ENCODE peak calls at places on chromosome 20, in four cellular contexts. One of them, this sample, is unnamed.

GRCh38 chr20:53488779-53489272 is 104.8 kb downstream of the ZNF217 start:
- DNase-seq in A549: no peak
- DNase-seq in colonic mucosa: no peak
- DNase-seq in effector CD4-positive, alpha-beta T cell: no peak
- DNase-seq in this sample: no peak

GRCh38 chr20:25399038-25399430 is 8.4 kb upstream of the ABHD12 start:
- DNase-seq in A549: peak
- DNase-seq in colonic mucosa: peak
- DNase-seq in effector CD4-positive, alpha-beta T cell: no peak
- DNase-seq in this sample: peak

GRCh38 chr20:63968928-63969760 is 586 bp downstream of the ZNF512B start:
- DNase-seq in colonic mucosa: no peak
- DNase-seq in effector CD4-positive, alpha-beta T cell: no peak
- DNase-seq in A549: no peak
- DNase-seq in this sample: no peak

GRCh38 chr20:64010711-64011237 is 25.2 kb upstream of the C20orf204 start:
- DNase-seq in colonic mucosa: no peak
- DNase-seq in A549: no peak
- DNase-seq in effector CD4-positive, alpha-beta T cell: no peak
- DNase-seq in this sample: peak

GRCh38 chr20:25286917-25287316 is 39.0 kb downstream of the PYGB start:
- DNase-seq in effector CD4-positive, alpha-beta T cell: no peak
- DNase-seq in A549: no peak
- DNase-seq in colonic mucosa: no peak
- DNase-seq in this sample: no peak

GRCh38 chr20:33490934-33491656 is 1.2 kb downstream of the CBFA2T2 start:
- DNase-seq in A549: no peak
- DNase-seq in effector CD4-positive, alpha-beta T cell: no peak
- DNase-seq in colonic mucosa: no peak
- DNase-seq in this sample: peak

GRCh38 chr20:46350201-46350985 is 42.1 kb upstream of the CDH22 start:
- DNase-seq in effector CD4-positive, alpha-beta T cell: no peak
- DNase-seq in colonic mucosa: no peak
- DNase-seq in A549: peak
- DNase-seq in this sample: peak

GRCh38 chr20:48076247-48076646 is 291.0 kb upstream of the SULF2 start:
- DNase-seq in effector CD4-positive, alpha-beta T cell: no peak
- DNase-seq in colonic mucosa: no peak
- DNase-seq in A549: no peak
- DNase-seq in this sample: no peak

GRCh38 chr20:58833921-58834320 is 16.8 kb downstream of the GNAS-AS1 start:
- DNase-seq in A549: no peak
- DNase-seq in effector CD4-positive, alpha-beta T cell: no peak
- DNase-seq in colonic mucosa: no peak
- DNase-seq in this sample: no peak

GRCh38 chr20:1802385-1803215 is 92.6 kb upstream of the SIRPA start:
- DNase-seq in colonic mucosa: peak
- DNase-seq in effector CD4-positive, alpha-beta T cell: no peak
- DNase-seq in A549: peak
- DNase-seq in this sample: peak

GRCh38 chr20:34710861-34711574 is 6.9 kb downstream of the TP53INP2 start:
- DNase-seq in colonic mucosa: no peak
- DNase-seq in effector CD4-positive, alpha-beta T cell: no peak
- DNase-seq in A549: no peak
- DNase-seq in this sample: no peak

GRCh38 chr20:12969071-12969669 is 39.6 kb upstream of the SPTLC3 start:
- DNase-seq in effector CD4-positive, alpha-beta T cell: no peak
- DNase-seq in colonic mucosa: no peak
- DNase-seq in A549: peak
- DNase-seq in this sample: peak

GRCh38 chr20:40763646-40764295 is 74.7 kb upstream of the MAFB start:
- DNase-seq in effector CD4-positive, alpha-beta T cell: no peak
- DNase-seq in A549: no peak
- DNase-seq in colonic mucosa: no peak
- DNase-seq in this sample: peak

GRCh38 chr20:58880994-58881752 is 28.7 kb downstream of the GNAS start:
- DNase-seq in A549: no peak
- DNase-seq in colonic mucosa: no peak
- DNase-seq in effector CD4-positive, alpha-beta T cell: no peak
- DNase-seq in this sample: no peak

GRCh38 chr20:48659888-48660287 is 167.9 kb downstream of the PREX1 start:
- DNase-seq in colonic mucosa: no peak
- DNase-seq in A549: no peak
- DNase-seq in effector CD4-positive, alpha-beta T cell: no peak
- DNase-seq in this sample: no peak

GRCh38 chr20:48656661-48657211 is 171.1 kb downstream of the PREX1 start:
- DNase-seq in effector CD4-positive, alpha-beta T cell: no peak
- DNase-seq in colonic mucosa: no peak
- DNase-seq in A549: peak
- DNase-seq in this sample: no peak

GRCh38 chr20:61328906-61329558 is 77.0 kb downstream of the CDH4 start:
- DNase-seq in A549: no peak
- DNase-seq in colonic mucosa: no peak
- DNase-seq in effector CD4-positive, alpha-beta T cell: no peak
- DNase-seq in this sample: no peak

GRCh38 chr20:47086316-47086715 is 191.7 kb downstream of the EYA2 start:
- DNase-seq in colonic mucosa: no peak
- DNase-seq in A549: no peak
- DNase-seq in effector CD4-positive, alpha-beta T cell: no peak
- DNase-seq in this sample: no peak

GRCh38 chr20:39069976-39070375 is 107.8 kb downstream of the DHX35 start:
- DNase-seq in A549: no peak
- DNase-seq in effector CD4-positive, alpha-beta T cell: no peak
- DNase-seq in colonic mucosa: no peak
- DNase-seq in this sample: peak

GRCh38 chr20:48583171-48583570 is 244.6 kb downstream of the PREX1 start:
- DNase-seq in effector CD4-positive, alpha-beta T cell: no peak
- DNase-seq in A549: no peak
- DNase-seq in colonic mucosa: no peak
- DNase-seq in this sample: no peak

GRCh38 chr20:48017992-48018391 is 232.7 kb upstream of the SULF2 start:
- DNase-seq in A549: no peak
- DNase-seq in effector CD4-positive, alpha-beta T cell: no peak
- DNase-seq in colonic mucosa: no peak
- DNase-seq in this sample: no peak

GRCh38 chr20:56995635-56996075 is 270.8 kb downstream of the BMP7 start:
- DNase-seq in colonic mucosa: no peak
- DNase-seq in effector CD4-positive, alpha-beta T cell: no peak
- DNase-seq in A549: peak
- DNase-seq in this sample: no peak

GRCh38 chr20:58268936-58269619 is 40.4 kb upstream of the RAB22A start:
- DNase-seq in colonic mucosa: no peak
- DNase-seq in effector CD4-positive, alpha-beta T cell: no peak
- DNase-seq in A549: no peak
- DNase-seq in this sample: peak

GRCh38 chr20:17693534-17694001 is 6.2 kb upstream of the BANF2 start:
- DNase-seq in effector CD4-positive, alpha-beta T cell: no peak
- DNase-seq in colonic mucosa: no peak
- DNase-seq in A549: no peak
- DNase-seq in this sample: no peak

GRCh38 chr20:42100137-42100704 is 482.0 kb upstream of the CHD6 start:
- DNase-seq in effector CD4-positive, alpha-beta T cell: no peak
- DNase-seq in A549: no peak
- DNase-seq in colonic mucosa: no peak
- DNase-seq in this sample: no peak

GRCh38 chr20:59880198-59880597 is 53.2 kb downstream of the SYCP2 start:
- DNase-seq in effector CD4-positive, alpha-beta T cell: no peak
- DNase-seq in colonic mucosa: no peak
- DNase-seq in A549: no peak
- DNase-seq in this sample: no peak

GRCh38 chr20:63394069-63394468 is 32.9 kb upstream of the CHRNA4 start:
- DNase-seq in A549: no peak
- DNase-seq in colonic mucosa: no peak
- DNase-seq in effector CD4-positive, alpha-beta T cell: no peak
- DNase-seq in this sample: peak

GRCh38 chr20:17995967-17996819 is 27.4 kb downstream of the MGME1 start:
- DNase-seq in A549: peak
- DNase-seq in colonic mucosa: peak
- DNase-seq in effector CD4-positive, alpha-beta T cell: peak
- DNase-seq in this sample: peak

GRCh38 chr20:61435823-61436220 is 183.8 kb downstream of the CDH4 start:
- DNase-seq in colonic mucosa: no peak
- DNase-seq in effector CD4-positive, alpha-beta T cell: no peak
- DNase-seq in A549: no peak
- DNase-seq in this sample: no peak

GRCh38 chr20:6178537-6178936 is 55.7 kb upstream of the FERMT1 start:
- DNase-seq in colonic mucosa: no peak
- DNase-seq in A549: peak
- DNase-seq in effector CD4-positive, alpha-beta T cell: no peak
- DNase-seq in this sample: peak

GRCh38 chr20:62576815-62577214 is 65.5 kb upstream of the SLCO4A1 start:
- DNase-seq in colonic mucosa: no peak
- DNase-seq in effector CD4-positive, alpha-beta T cell: no peak
- DNase-seq in A549: no peak
- DNase-seq in this sample: peak

This sample was measured in EH.